ENCODE peak calls at places on chromosomes 6 and 20, in ten cellular contexts. T is HFF-Myc, R is psoas muscle, K is foreskin fibroblast, D is nephron progenitor cell, B is pancreas, Q is transverse colon, G is RWPE1, Z is left ventricle myocardium inferior, U is SK-N-SH. I is an unnamed sample.

GRCh38 chr6:18439581-18439980 is 52.4 kb downstream of the RNF144B start:
- DNase-seq in K (no peak), R (no peak), U (no peak), Q (no peak), B (no peak), D (no peak), Z (no peak), G (no peak), T (no peak), I (no peak)

GRCh38 chr20:40942775-40943174 is 85.8 kb upstream of the TOP1 start:
- DNase-seq in Z (no peak), D (no peak), G (peak), U (no peak), B (no peak), T (no peak), R (no peak), K (no peak), Q (no peak), I (no peak)

GRCh38 chr6:158000530-158001307 is 19.1 kb downstream of the SYNJ2 start:
- DNase-seq in B (no peak), U (no peak), T (no peak), K (no peak), G (no peak), Z (peak), Q (no peak), D (no peak), R (no peak), I (no peak)

GRCh38 chr6:148342146-148343027 is at the start of gene SASH1:
- DNase-seq in G (peak), T (no peak), U (peak), Q (peak), Z (peak), D (peak), K (peak), B (peak), R (peak), I (no peak)

GRCh38 chr6:159693894-159694545 is 979 bp upstream of the SOD2 start:
- DNase-seq in Z (no peak), K (no peak), U (no peak), R (no peak), Q (peak), D (no peak), G (peak), T (no peak), B (peak), I (no peak)

GRCh38 chr20:43567477-43567876 is 8.7 kb downstream of the SGK2 start:
- DNase-seq in K (no peak), T (no peak), D (no peak), Q (no peak), B (no peak), Z (no peak), G (no peak), R (no peak), U (no peak), I (no peak)

GRCh38 chr20:31590717-31591225 is 14.3 kb upstream of the ID1 start:
- DNase-seq in Q (no peak), R (no peak), Z (no peak), T (no peak), B (no peak), D (no peak), K (no peak), U (no peak), G (no peak), I (no peak)

GRCh38 chr6:110618591-110619267 is 142.3 kb upstream of the SLC22A16 start:
- DNase-seq in Z (no peak), B (no peak), G (peak), R (no peak), K (peak), D (no peak), Q (no peak), U (no peak), T (no peak), I (no peak)

GRCh38 chr6:286681-287499 is 5.4 kb upstream of the DUSP22 start:
- DNase-seq in T (no peak), Z (no peak), D (no peak), Q (no peak), U (no peak), G (no peak), B (no peak), K (no peak), R (no peak), I (no peak)

GRCh38 chr20:1895674-1896496 is 678 bp downstream of the SIRPA start:
- DNase-seq in Z (no peak), U (no peak), G (peak), R (peak), D (no peak), B (peak), K (no peak), T (no peak), Q (no peak), I (no peak)

GRCh38 chr6:2862712-2863174 is 21.1 kb upstream of the SERPINB1 start:
- DNase-seq in Z (no peak), G (no peak), U (no peak), R (no peak), K (peak), D (no peak), T (no peak), Q (no peak), B (no peak), I (no peak)

GRCh38 chr20:58179432-58180099 is 48.9 kb downstream of the ANKRD60 start:
- DNase-seq in G (peak), T (no peak), D (peak), Z (peak), B (peak), U (peak), R (peak), Q (peak), K (peak), I (peak)

GRCh38 chr6:2021713-2022125 is 223.7 kb downstream of the GMDS start:
- DNase-seq in U (no peak), Z (peak), B (no peak), T (peak), G (peak), R (peak), D (peak), Q (peak), K (peak), I (no peak)

GRCh38 chr20:297925-298754 is 770 bp downstream of the ZCCHC3 start:
- DNase-seq in K (peak), U (peak), B (peak), G (peak), Z (peak), D (peak), R (peak), Q (peak), T (no peak), I (peak)

GRCh38 chr6:166494757-166495486 is 91.6 kb downstream of the RAMACL start:
- DNase-seq in Z (peak), B (no peak), U (no peak), Q (no peak), G (no peak), R (no peak), T (no peak), K (no peak), D (no peak), I (no peak)

GRCh38 chr6:141017941-141018340 is 1114.8 kb upstream of the GJE1 start:
- DNase-seq in Z (no peak), D (no peak), R (no peak), T (no peak), U (no peak), B (no peak), Q (no peak), G (no peak), K (no peak), I (no peak)

GRCh38 chr20:35293303-35294292 is 1.4 kb upstream of the FAM83C start:
- DNase-seq in T (no peak), B (no peak), D (no peak), G (no peak), Q (no peak), K (no peak), Z (no peak), R (no peak), U (no peak), I (no peak)

GRCh38 chr20:35292504-35293285 is 470 bp upstream of the FAM83C start:
- DNase-seq in U (no peak), D (no peak), R (no peak), T (no peak), Z (no peak), G (no peak), K (no peak), B (no peak), Q (no peak), I (no peak)

GRCh38 chr20:35290186-35290886 is 1.9 kb downstream of the FAM83C start:
- DNase-seq in T (no peak), R (no peak), D (no peak), G (no peak), K (no peak), U (peak), Z (no peak), B (no peak), Q (no peak), I (no peak)

GRCh38 chr20:35290887-35291417 is 1.3 kb downstream of the FAM83C start:
- DNase-seq in Q (no peak), K (no peak), Z (no peak), R (no peak), U (no peak), B (no peak), G (no peak), D (no peak), T (no peak), I (no peak)

DNA sequence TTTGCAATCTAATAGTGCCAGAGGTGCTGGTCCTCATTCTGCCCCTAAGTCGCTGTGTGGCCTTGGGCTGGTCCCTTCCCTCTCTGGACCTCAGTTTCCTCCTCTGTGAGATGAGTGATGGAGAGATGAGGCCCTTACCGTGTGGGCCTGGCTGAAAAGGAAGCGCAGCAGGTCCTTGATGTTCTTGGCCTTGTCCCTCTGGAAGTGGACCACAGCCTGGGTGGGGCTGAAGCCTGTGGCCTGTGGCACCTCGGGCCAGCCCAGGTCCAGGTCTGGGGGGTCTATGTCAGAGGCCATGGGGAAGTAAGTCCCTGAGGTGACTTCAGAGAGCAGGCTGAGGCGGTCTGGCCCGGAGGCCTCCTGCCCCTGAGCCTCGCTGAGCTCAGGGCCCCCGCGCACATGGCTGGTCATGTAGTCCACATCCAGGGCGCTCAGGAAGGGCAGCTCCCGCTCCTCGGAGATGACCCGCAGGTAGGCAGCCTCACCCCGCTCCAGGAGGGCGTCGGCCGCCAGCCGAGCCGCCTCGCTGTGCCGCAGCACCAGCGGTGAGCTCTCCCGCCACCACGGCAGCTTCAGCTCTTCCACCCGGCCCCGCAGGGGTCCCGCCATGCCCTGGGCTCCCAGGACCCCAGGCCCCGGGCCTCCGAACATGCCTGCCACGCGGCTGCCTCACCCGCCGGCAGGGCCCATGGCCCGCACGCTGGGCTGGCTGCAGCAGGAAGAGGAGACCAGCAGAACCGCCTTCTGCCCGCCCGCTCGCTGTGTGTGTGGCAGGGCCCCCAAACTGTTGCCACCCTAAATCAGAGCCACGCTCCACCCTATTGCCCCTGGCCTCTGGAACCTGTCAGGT is at the start of gene FAM83C:
- DNase-seq in K (no peak), U (no peak), B (no peak), D (no peak), Z (no peak), Q (no peak), T (no peak), G (no peak), R (no peak), I (no peak)
- TF ChIP-seq CTCF in K (no peak), U (no peak), B (no peak), D (no peak), Z (no peak), Q (no peak), T (no peak), G (no peak), R (no peak), I (no peak)

GRCh38 chr20:38600057-38600456 is 1.6 kb upstream of the ARHGAP40 start:
- DNase-seq in R (no peak), Q (no peak), G (no peak), U (no peak), Z (no peak), D (no peak), T (no peak), B (no peak), K (no peak), I (no peak)

GRCh38 chr20:38599410-38599882 is 2.2 kb upstream of the ARHGAP40 start:
- DNase-seq in D (no peak), G (peak), R (peak), Z (peak), Q (no peak), K (no peak), B (peak), T (no peak), U (peak), I (no peak)

GRCh38 chr20:38603286-38603685 is 1.7 kb downstream of the ARHGAP40 start:
- DNase-seq in Z (no peak), Q (no peak), U (no peak), G (no peak), B (no peak), D (no peak), R (no peak), K (no peak), T (no peak), I (no peak)

GRCh38 chr20:38602185-38602581 is 574 bp downstream of the ARHGAP40 start:
- DNase-seq in Q (no peak), G (no peak), K (no peak), R (no peak), Z (no peak), T (no peak), B (no peak), U (no peak), D (no peak), I (no peak)

GRCh38 chr20:38601216-38602184 is at the start of gene ARHGAP40:
- DNase-seq in Z (no peak), T (no peak), Q (peak), B (no peak), U (peak), D (peak), K (peak), R (no peak), G (peak), I (no peak)
- TF ChIP-seq CTCF in Z (peak), T (no peak), Q (no peak), B (no peak), U (peak), D (no peak), K (no peak), R (no peak), G (no peak), I (no peak)

DNA sequence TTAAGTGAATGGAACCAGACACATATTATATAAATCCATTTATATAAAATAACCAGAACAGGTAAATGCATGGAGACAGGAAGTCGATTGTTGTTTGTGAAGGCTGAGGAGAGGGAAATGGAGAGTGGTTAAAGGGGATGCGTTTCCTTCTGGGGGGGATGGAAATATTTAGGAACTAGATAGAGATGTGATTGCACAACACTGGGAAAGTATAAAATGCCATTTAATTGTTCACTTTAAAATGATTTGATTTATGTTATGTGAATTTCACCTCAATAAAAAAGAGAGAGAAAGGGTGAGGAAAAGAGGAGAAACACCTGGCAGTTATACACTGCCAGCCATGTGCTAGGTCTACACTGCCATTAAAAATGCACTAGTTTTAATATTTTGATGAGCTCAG is 312.6 kb downstream of the CD83 start:
- DNase-seq in B (no peak), T (no peak), G (no peak), D (no peak), Q (no peak), K (no peak), Z (no peak), R (no peak), U (no peak), I (no peak)
- TF ChIP-seq CTCF in B (no peak), T (no peak), G (no peak), D (no peak), Q (no peak), K (no peak), Z (no peak), R (no peak), U (no peak), I (no peak)

GRCh38 chr6:135075018-135075417 is 20.4 kb upstream of the HBS1L start:
- DNase-seq in Q (no peak), D (no peak), K (no peak), T (no peak), R (no peak), U (no peak), G (no peak), Z (no peak), B (no peak), I (no peak)
- TF ChIP-seq CTCF in Q (no peak), D (no peak), K (no peak), T (no peak), R (no peak), U (no peak), G (no peak), Z (no peak), B (no peak), I (no peak)

I was measured in natural killer cell.